ENCODE peak calls at places on chromosomes 16 and 17, in nine cellular contexts. V is cardiac fibroblast; Z is GM23248; E is RPMI8226; Y is GM23338; M is activated naive CD4-positive, alpha-beta T cell; C is mucosa of descending colon; R is EL; F is AG10803. W is an unnamed sample.

GRCh38 chr16:7946142-7946541 is 613.5 kb downstream of the RBFOX1 start:
- DNase-seq in V (no peak), Z (no peak), E (peak; percentile 90), Y (no peak), M (no peak), C (no peak), R (no peak), F (no peak), W (no peak)

GRCh38 chr16:81997738-81998137 is 13.5 kb downstream of the SDR42E1 start:
- DNase-seq in V (peak; percentile 54), Z (peak; percentile 82), E (no peak), Y (no peak), M (no peak), C (no peak), R (peak; percentile 84), F (peak; percentile 92), W (no peak)

GRCh38 chr17:44749076-44750020 is 9.4 kb upstream of the ADAM11 start:
- DNase-seq in V (no peak), Z (no peak), E (no peak), Y (no peak), M (no peak), C (no peak), R (no peak), F (no peak), W (no peak)

GRCh38 chr17:80364091-80364691 is 50.8 kb upstream of the ENDOV start:
- DNase-seq in V (no peak), Z (peak; percentile 8), E (no peak), Y (peak; percentile 65), M (no peak), C (peak; percentile 15), R (no peak), F (no peak), W (peak; percentile 65)

GRCh38 chr16:4380131-4381063 is 8.7 kb downstream of the VASN start:
- DNase-seq in V (no peak), Z (peak; percentile 73), E (no peak), Y (no peak), M (no peak), C (no peak), R (no peak), F (no peak), W (no peak)

GRCh38 chr16:81834868-81835267 is 55.8 kb downstream of the PLCG2 start:
- DNase-seq in V (no peak), Z (no peak), E (no peak), Y (no peak), M (no peak), C (no peak), R (no peak), F (no peak), W (peak; percentile 25)

GRCh38 chr17:47949197-47949759 is 7.9 kb downstream of the PNPO start:
- DNase-seq in V (peak; percentile 92), Z (peak; percentile 84), E (peak; percentile 90), Y (peak; percentile 96), M (peak; percentile 32), C (peak; percentile 96), R (peak; percentile 82), F (peak; percentile 82), W (peak; percentile 92)

GRCh38 chr17:66673668-66674276 is 161.1 kb upstream of the CACNG5 start:
- DNase-seq in V (peak; percentile 75), Z (peak; percentile 87), E (peak; percentile 49), Y (peak; percentile 84), M (no peak), C (peak; percentile 83), R (peak; percentile 74), F (peak; percentile 69), W (peak; percentile 66)

GRCh38 chr16:66977341-66978113 is 10.9 kb upstream of the CES4A start:
- DNase-seq in V (peak; percentile 86), Z (peak; percentile 92), E (peak; percentile 92), Y (peak; percentile 96), M (peak; percentile 79), C (peak; percentile 96), R (peak; percentile 81), F (peak; percentile 81), W (peak; percentile 94)

W was measured in sigmoid colon.